ENCODE peak calls at places on chromosomes 13 and 19, in eight cellular contexts. J is astrocyte of the spinal cord, I is GM12865, P is cardiac fibroblast, Y is glutamatergic neuron, K is choroid plexus epithelial cell, L is left ventricle myocardium inferior, M is GM06990. S is an unnamed sample.

GRCh38 chr13:105665284-105665683 is 870.2 kb downstream of the EFNB2 start:
- DNase-seq in J (peak), I (no peak), P (no peak), Y (no peak), K (peak), L (no peak), M (no peak), S (no peak)

GRCh38 chr13:67221630-67222226 is 8.4 kb downstream of the PCDH9 start:
- DNase-seq in J (no peak), I (no peak), P (peak), Y (no peak), K (no peak), L (no peak), M (no peak), S (no peak)

GRCh38 chr13:47588676-47589075 is 412.4 kb downstream of the SUCLA2 start:
- DNase-seq in J (no peak), I (no peak), P (no peak), Y (no peak), K (no peak), L (no peak), M (no peak), S (no peak)

GRCh38 chr19:4304509-4305252 is at the start of gene FSD1:
- DNase-seq in J (peak), I (peak), P (peak), Y (peak), K (peak), L (no peak), M (peak), S (peak)

GRCh38 chr13:71408416-71408815 is 458.6 kb downstream of the DACH1 start:
- DNase-seq in J (no peak), I (no peak), P (no peak), Y (no peak), K (no peak), L (no peak), M (no peak), S (no peak)

GRCh38 chr19:47707135-47707925 is 5.9 kb upstream of the EHD2 start:
- DNase-seq in J (peak), I (peak), P (peak), Y (peak), K (peak), L (peak), M (peak), S (peak)

GRCh38 chr13:114128624-114129522 is 3.5 kb downstream of the RASA3 start:
- DNase-seq in J (peak), I (peak), P (peak), Y (no peak), K (peak), L (peak), M (peak), S (peak)

GRCh38 chr19:12672744-12673143 is 6.1 kb downstream of the WDR83 start:
- DNase-seq in J (no peak), I (no peak), P (no peak), Y (no peak), K (no peak), L (no peak), M (no peak), S (no peak)

GRCh38 chr19:46733693-46734240 is 12.1 kb upstream of the FKRP start:
- DNase-seq in J (no peak), I (no peak), P (no peak), Y (no peak), K (no peak), L (no peak), M (no peak), S (no peak)

GRCh38 chr19:2552859-2553258 is 76.9 kb downstream of the GADD45B start:
- DNase-seq in J (no peak), I (peak), P (no peak), Y (no peak), K (peak), L (peak), M (peak), S (no peak)

GRCh38 chr13:49516467-49516866 is 20.7 kb downstream of the PHF11 start:
- DNase-seq in J (no peak), I (no peak), P (no peak), Y (no peak), K (no peak), L (no peak), M (no peak), S (no peak)

GRCh38 chr19:43457809-43458208 is 7.6 kb downstream of the LYPD3 start:
- DNase-seq in J (no peak), I (no peak), P (no peak), Y (no peak), K (no peak), L (no peak), M (no peak), S (no peak)

GRCh38 chr13:112959206-112959605 is 9.8 kb upstream of the MCF2L start:
- DNase-seq in J (no peak), I (no peak), P (peak), Y (no peak), K (no peak), L (peak), M (no peak), S (no peak)

GRCh38 chr19:42129399-42130253 is 2.6 kb downstream of the POU2F2 start:
- DNase-seq in J (no peak), I (peak), P (peak), Y (peak), K (peak), L (peak), M (peak), S (peak)
- TF ChIP-seq CTCF in J (no peak), I (no peak), P (no peak), Y (no peak), K (no peak), L (no peak), M (no peak), S (no peak)

GRCh38 chr19:45130888-45131615 is 29.7 kb downstream of the NKPD1 start:
- DNase-seq in J (peak), I (peak), P (no peak), Y (no peak), K (peak), L (no peak), M (no peak), S (no peak)
- TF ChIP-seq CTCF in J (peak), I (peak), P (no peak), Y (no peak), K (peak), L (peak), M (peak), S (peak)

GRCh38 chr19:15159251-15159650 is 41.5 kb downstream of the NOTCH3 start:
- DNase-seq in J (peak), I (peak), P (peak), Y (no peak), K (peak), L (no peak), M (no peak), S (no peak)

GRCh38 chr19:15166700-15167099 is 34.1 kb downstream of the NOTCH3 start:
- DNase-seq in J (no peak), I (no peak), P (no peak), Y (no peak), K (no peak), L (no peak), M (no peak), S (no peak)

GRCh38 chr19:15156391-15156790 is 44.4 kb downstream of the NOTCH3 start:
- DNase-seq in J (no peak), I (no peak), P (no peak), Y (no peak), K (no peak), L (no peak), M (no peak), S (no peak)

DNA sequence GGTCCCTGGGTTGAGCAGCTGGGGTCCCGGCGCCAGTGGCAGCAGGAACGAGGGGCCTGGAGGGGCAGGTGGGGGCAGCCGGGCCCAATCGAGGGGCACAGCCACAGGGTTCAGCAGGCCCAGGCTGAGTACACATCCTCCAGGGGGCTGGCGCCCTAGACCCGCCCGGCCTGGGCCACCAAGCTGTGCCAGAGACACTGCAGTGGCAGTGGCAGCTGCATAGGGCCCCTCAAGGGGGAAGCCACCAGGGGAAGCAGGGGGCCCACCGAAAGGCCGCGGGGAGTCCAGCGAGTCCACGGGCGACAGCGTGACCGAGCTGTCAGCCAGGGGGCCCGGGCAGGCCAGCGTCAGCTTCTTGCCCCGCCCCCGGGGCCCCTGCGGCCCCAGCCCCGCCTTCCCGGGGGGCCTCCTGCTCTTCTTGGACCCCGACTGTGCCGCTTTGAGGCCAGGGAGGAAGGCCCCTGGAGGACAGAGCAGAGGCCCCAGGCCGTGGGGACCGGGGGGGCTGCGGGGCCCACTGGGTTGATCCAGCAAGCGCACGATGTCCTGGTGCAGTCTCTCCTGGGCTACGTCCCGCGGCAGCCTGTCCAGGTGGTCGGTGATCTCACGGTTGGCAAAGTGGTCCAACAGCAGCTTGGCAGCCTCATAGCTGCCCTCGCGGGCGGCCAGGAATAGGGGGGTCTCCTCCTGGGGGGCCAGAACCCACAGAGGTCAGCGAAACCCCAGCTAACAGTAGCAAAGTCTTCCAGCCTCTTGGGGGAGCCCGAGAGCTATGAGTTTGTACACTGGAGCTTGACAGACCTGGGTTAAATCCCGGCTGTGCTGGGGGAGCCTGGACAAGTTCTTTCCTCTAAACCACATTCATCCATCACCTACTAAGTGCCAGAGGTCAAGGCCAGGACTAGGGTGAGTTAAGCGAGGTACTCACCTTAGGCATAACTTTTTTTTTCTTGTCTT is 39.5 kb downstream of the NOTCH3 start:
- DNase-seq in J (no peak), I (peak), P (peak), Y (no peak), K (peak), L (no peak), M (no peak), S (no peak)
- TF ChIP-seq CTCF in J (peak), I (peak), P (peak), Y (no peak), K (peak), L (peak), M (peak), S (peak)

GRCh38 chr19:861099-861755 is 1.8 kb downstream of the CFD start:
- DNase-seq in J (no peak), I (no peak), P (no peak), Y (no peak), K (no peak), L (no peak), M (no peak), S (no peak)

GRCh38 chr19:861756-862528 is 2.5 kb downstream of the CFD start:
- DNase-seq in J (peak), I (peak), P (peak), Y (peak), K (peak), L (no peak), M (peak), S (no peak)

GRCh38 chr19:858868-859843 is at the start of gene CFD:
- DNase-seq in J (no peak), I (no peak), P (peak), Y (no peak), K (no peak), L (peak), M (no peak), S (no peak)

GRCh38 chr19:862529-863304 is 3.3 kb downstream of the CFD start:
- DNase-seq in J (peak), I (peak), P (peak), Y (peak), K (peak), L (no peak), M (peak), S (peak)

DNA sequence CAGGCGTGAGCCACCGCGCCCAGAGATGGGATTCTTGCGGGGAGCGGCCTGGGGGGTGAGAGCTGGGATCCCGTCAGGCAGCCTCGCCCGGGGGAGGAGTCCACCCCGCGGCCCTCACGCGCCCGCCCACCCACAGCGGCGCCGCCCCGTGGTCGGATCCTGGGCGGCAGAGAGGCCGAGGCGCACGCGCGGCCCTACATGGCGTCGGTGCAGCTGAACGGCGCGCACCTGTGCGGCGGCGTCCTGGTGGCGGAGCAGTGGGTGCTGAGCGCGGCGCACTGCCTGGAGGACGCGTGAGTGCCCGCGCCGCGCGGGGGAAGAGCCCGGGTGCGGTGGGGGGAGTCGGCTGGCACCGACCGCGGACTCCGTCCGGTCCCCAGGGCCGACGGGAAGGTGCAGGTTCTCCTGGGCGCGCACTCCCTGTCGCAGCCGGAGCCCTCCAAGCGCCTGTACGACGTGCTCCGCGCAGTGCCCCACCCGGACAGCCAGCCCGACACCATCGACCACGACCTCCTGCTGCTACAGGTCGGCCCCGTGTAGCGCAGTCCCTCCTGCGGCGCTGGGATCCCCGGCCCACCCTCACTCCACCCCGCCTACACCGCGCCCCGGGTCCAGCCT is 1.1 kb downstream of the CFD start:
- DNase-seq in J (peak), I (peak), P (peak), Y (peak), K (peak), L (peak), M (peak), S (peak)
- TF ChIP-seq CTCF in J (peak), I (no peak), P (no peak), Y (no peak), K (no peak), L (peak), M (no peak), S (peak)

GRCh38 chr13:101576977-101577376 is 124.5 kb downstream of the ITGBL1 start:
- DNase-seq in J (no peak), I (no peak), P (no peak), Y (no peak), K (peak), L (no peak), M (no peak), S (no peak)
- TF ChIP-seq CTCF in J (no peak), I (no peak), P (no peak), Y (no peak), K (peak), L (no peak), M (no peak), S (no peak)

GRCh38 chr19:40908981-40909380 is 26.9 kb upstream of the CYP2A7 start:
- DNase-seq in J (peak), I (no peak), P (no peak), Y (peak), K (peak), L (no peak), M (no peak), S (no peak)
- TF ChIP-seq CTCF in J (peak), I (no peak), P (peak), Y (no peak), K (peak), L (no peak), M (no peak), S (no peak)

DNA sequence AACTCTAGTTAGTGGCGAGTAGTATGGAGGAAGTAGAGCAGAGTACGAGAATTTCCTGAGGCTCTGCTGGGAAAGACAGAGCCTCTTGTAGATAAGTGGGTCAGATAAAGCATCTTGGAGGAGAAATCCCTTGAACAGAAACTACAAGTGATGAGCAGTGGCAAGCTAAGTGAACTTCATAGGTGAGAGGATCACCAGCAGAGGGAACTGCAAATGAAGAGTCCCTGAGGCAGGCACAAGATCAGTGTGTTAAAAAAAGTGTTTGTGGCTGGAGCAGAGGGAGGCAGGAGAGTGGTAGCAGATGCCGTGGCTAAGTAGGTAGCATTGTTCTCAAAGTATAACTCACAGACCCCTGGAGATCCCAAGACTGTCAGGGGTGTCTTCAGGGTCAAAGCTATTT is 437.6 kb downstream of the HS6ST3 start:
- DNase-seq in J (no peak), I (no peak), P (no peak), Y (no peak), K (peak), L (no peak), M (no peak), S (no peak)
- TF ChIP-seq CTCF in J (no peak), I (no peak), P (no peak), Y (no peak), K (no peak), L (no peak), M (no peak), S (no peak)

DNA sequence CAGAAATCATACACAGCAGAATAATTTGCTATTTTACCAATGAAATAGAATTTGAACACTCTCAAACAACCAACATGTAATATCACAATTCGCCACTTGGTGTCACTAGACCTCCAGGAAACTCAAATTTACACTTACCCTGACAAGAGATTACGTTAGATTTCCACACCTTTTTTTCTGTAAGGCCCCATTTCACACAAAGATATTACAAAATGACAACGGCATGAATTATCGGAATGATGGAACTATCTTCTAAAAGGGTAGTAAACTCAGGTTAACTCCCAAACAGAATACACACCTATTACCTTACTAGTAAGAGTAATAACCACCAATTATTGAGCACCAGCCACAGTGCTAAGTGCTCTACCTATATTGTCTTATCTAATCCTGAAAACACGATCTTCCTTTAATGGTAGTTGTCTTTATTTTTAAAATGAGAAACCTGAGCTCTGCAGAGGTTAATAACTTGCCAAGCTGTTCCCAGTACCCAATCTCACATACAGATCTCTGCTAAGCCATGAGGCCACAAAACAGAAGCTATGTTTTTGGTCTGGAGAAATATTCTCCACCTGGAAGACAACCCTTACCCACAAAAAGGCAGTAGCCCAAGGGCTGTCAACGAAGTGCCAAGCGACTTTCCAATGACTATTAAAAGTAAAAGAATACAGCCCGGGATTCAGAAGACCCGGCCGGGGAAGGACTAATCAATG is 152.4 kb downstream of the DCLK1 start:
- DNase-seq in J (peak), I (peak), P (peak), Y (no peak), K (peak), L (no peak), M (no peak), S (peak)
- TF ChIP-seq CTCF in J (peak), I (peak), P (peak), Y (peak), K (peak), L (peak), M (peak), S (peak)

S was measured in HFFc6.